ENCODE peak calls at places on chromosomes 11 and 22, in five cellular contexts. One of them, this sample, is unnamed.

GRCh38 chr11:119361056-119361787 is 14.7 kb upstream of the MFRP start:
- DNase-seq in heart left ventricle: peak
- DNase-seq in omental fat pad: no peak
- DNase-seq in thoracic aorta: no peak
- DNase-seq in fibroblast of mammary gland: peak
- DNase-seq in this sample: peak

GRCh38 chr11:59767212-59767611 is 12.0 kb downstream of the STX3 start:
- DNase-seq in thoracic aorta: no peak
- DNase-seq in heart left ventricle: no peak
- DNase-seq in fibroblast of mammary gland: no peak
- DNase-seq in omental fat pad: no peak
- DNase-seq in this sample: no peak

GRCh38 chr11:65489061-65489705 is 9.7 kb upstream of the MALAT1 start:
- DNase-seq in heart left ventricle: peak
- DNase-seq in thoracic aorta: peak
- DNase-seq in omental fat pad: no peak
- DNase-seq in fibroblast of mammary gland: peak
- DNase-seq in this sample: no peak

GRCh38 chr11:1665313-1665712 is 31.7 kb upstream of the KRTAP5-6 start:
- DNase-seq in thoracic aorta: no peak
- DNase-seq in heart left ventricle: no peak
- DNase-seq in fibroblast of mammary gland: no peak
- DNase-seq in omental fat pad: no peak
- DNase-seq in this sample: no peak

GRCh38 chr11:64385953-64386704 is 27.2 kb downstream of the RPS6KA4 start:
- DNase-seq in heart left ventricle: no peak
- DNase-seq in omental fat pad: no peak
- DNase-seq in thoracic aorta: no peak
- DNase-seq in fibroblast of mammary gland: peak
- DNase-seq in this sample: peak

GRCh38 chr11:30420233-30420787 is 97.4 kb downstream of the ARL14EP start:
- DNase-seq in omental fat pad: no peak
- DNase-seq in thoracic aorta: no peak
- DNase-seq in fibroblast of mammary gland: no peak
- DNase-seq in heart left ventricle: no peak
- DNase-seq in this sample: no peak

GRCh38 chr11:110251837-110252236 is 44.6 kb downstream of the RDX start:
- DNase-seq in fibroblast of mammary gland: peak
- DNase-seq in omental fat pad: no peak
- DNase-seq in heart left ventricle: no peak
- DNase-seq in thoracic aorta: no peak
- DNase-seq in this sample: peak

GRCh38 chr22:30649430-30650007 is 13.9 kb downstream of the SLC35E4 start:
- DNase-seq in omental fat pad: peak
- DNase-seq in heart left ventricle: peak
- DNase-seq in fibroblast of mammary gland: peak
- DNase-seq in thoracic aorta: no peak
- DNase-seq in this sample: peak

GRCh38 chr11:109522116-109522755 is 100.2 kb downstream of the C11orf87 start:
- DNase-seq in omental fat pad: no peak
- DNase-seq in heart left ventricle: no peak
- DNase-seq in thoracic aorta: no peak
- DNase-seq in fibroblast of mammary gland: no peak
- DNase-seq in this sample: no peak

GRCh38 chr11:2885676-2886081 is at the start of gene CDKN1C:
- DNase-seq in fibroblast of mammary gland: peak
- DNase-seq in omental fat pad: peak
- DNase-seq in heart left ventricle: peak
- DNase-seq in thoracic aorta: peak
- DNase-seq in this sample: peak

GRCh38 chr11:530960-531825 is 4.2 kb downstream of the HRAS start:
- DNase-seq in omental fat pad: no peak
- DNase-seq in heart left ventricle: no peak
- DNase-seq in thoracic aorta: no peak
- DNase-seq in fibroblast of mammary gland: no peak
- DNase-seq in this sample: no peak

GRCh38 chr11:96356837-96357236 is 13.8 kb upstream of the MAML2 start:
- DNase-seq in omental fat pad: no peak
- DNase-seq in thoracic aorta: no peak
- DNase-seq in fibroblast of mammary gland: no peak
- DNase-seq in heart left ventricle: no peak
- DNase-seq in this sample: no peak

GRCh38 chr22:46914916-46915894 is 152.8 kb downstream of the TBC1D22A start:
- DNase-seq in thoracic aorta: no peak
- DNase-seq in omental fat pad: no peak
- DNase-seq in fibroblast of mammary gland: no peak
- DNase-seq in heart left ventricle: no peak
- DNase-seq in this sample: no peak

GRCh38 chr11:64751580-64751979 is 7.6 kb upstream of the RASGRP2 start:
- DNase-seq in fibroblast of mammary gland: no peak
- DNase-seq in omental fat pad: no peak
- DNase-seq in heart left ventricle: no peak
- DNase-seq in thoracic aorta: no peak
- DNase-seq in this sample: no peak

GRCh38 chr22:24392218-24392931 is 35.0 kb upstream of the ADORA2A start:
- DNase-seq in heart left ventricle: no peak
- DNase-seq in omental fat pad: no peak
- DNase-seq in fibroblast of mammary gland: no peak
- DNase-seq in thoracic aorta: no peak
- DNase-seq in this sample: no peak

GRCh38 chr11:62439785-62440602 is 21.2 kb downstream of the SCGB1A1 start:
- DNase-seq in fibroblast of mammary gland: peak
- DNase-seq in thoracic aorta: peak
- DNase-seq in omental fat pad: no peak
- DNase-seq in heart left ventricle: no peak
- DNase-seq in this sample: peak
- TF ChIP-seq CTCF in fibroblast of mammary gland: peak
- TF ChIP-seq CTCF in thoracic aorta: no peak
- TF ChIP-seq CTCF in omental fat pad: no peak
- TF ChIP-seq CTCF in heart left ventricle: no peak
- TF ChIP-seq CTCF in this sample: no peak

DNA sequence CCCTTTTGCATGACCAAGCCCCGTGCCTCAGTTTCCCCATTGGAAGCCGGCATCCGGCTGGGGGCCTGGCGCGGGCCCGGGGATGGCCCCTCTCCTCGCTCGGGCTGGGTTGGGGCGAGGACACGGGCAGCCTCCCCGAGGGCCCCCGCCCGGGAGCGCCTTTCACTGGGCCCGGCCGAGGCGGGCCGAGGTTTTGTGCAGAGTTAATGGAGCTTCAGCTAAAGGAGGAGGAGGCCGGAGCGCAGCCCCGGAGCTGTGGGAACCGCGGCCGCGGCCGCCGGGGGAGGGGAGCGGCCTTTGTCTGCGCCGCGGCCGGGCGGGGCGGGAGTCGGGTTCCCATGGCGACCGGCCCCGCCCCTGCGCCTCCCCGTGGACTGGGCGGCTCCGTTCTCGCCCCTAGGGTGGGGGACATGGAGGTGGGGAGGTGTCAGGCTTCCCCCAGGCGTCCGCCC is 1.4 kb upstream of the MAPK11 start:
- DNase-seq in omental fat pad: no peak
- DNase-seq in heart left ventricle: peak
- DNase-seq in fibroblast of mammary gland: peak
- DNase-seq in thoracic aorta: no peak
- DNase-seq in this sample: peak
- TF ChIP-seq CTCF in omental fat pad: no peak
- TF ChIP-seq CTCF in heart left ventricle: no peak
- TF ChIP-seq CTCF in fibroblast of mammary gland: no peak
- TF ChIP-seq CTCF in thoracic aorta: no peak
- TF ChIP-seq CTCF in this sample: no peak

GRCh38 chr11:74033046-74033445 is 24.2 kb upstream of the UCP3 start:
- DNase-seq in thoracic aorta: no peak
- DNase-seq in omental fat pad: no peak
- DNase-seq in fibroblast of mammary gland: no peak
- DNase-seq in heart left ventricle: no peak
- DNase-seq in this sample: no peak
- TF ChIP-seq CTCF in thoracic aorta: no peak
- TF ChIP-seq CTCF in omental fat pad: no peak
- TF ChIP-seq CTCF in fibroblast of mammary gland: no peak
- TF ChIP-seq CTCF in heart left ventricle: no peak
- TF ChIP-seq CTCF in this sample: no peak

GRCh38 chr11:61659413-61660196 is 20.6 kb upstream of the DAGLA start:
- DNase-seq in fibroblast of mammary gland: peak
- DNase-seq in omental fat pad: no peak
- DNase-seq in heart left ventricle: no peak
- DNase-seq in thoracic aorta: no peak
- DNase-seq in this sample: no peak
- TF ChIP-seq CTCF in fibroblast of mammary gland: no peak
- TF ChIP-seq CTCF in omental fat pad: no peak
- TF ChIP-seq CTCF in heart left ventricle: no peak
- TF ChIP-seq CTCF in thoracic aorta: no peak
- TF ChIP-seq CTCF in this sample: peak

DNA sequence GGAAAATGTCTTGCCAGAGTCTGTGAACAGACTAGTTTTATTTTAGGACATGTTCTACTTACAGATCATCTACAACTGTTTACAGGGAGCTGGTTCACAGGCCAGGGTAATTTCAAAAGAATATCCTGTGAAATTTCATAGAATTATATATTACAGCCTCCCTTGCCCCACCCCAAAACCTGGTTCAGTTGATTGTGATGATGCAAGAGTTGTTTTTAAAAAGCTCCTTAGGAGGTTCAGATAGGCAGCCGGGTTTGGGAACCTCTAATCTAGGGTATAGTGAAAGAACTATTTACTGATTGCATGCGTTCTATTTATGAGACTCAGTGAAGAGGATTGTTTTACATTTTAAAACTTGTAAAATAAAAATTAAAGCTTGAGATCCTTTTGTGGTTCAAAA is 12.8 kb downstream of the MED17 start:
- DNase-seq in omental fat pad: no peak
- DNase-seq in fibroblast of mammary gland: no peak
- DNase-seq in thoracic aorta: no peak
- DNase-seq in heart left ventricle: no peak
- DNase-seq in this sample: no peak
- TF ChIP-seq CTCF in omental fat pad: no peak
- TF ChIP-seq CTCF in fibroblast of mammary gland: no peak
- TF ChIP-seq CTCF in thoracic aorta: no peak
- TF ChIP-seq CTCF in heart left ventricle: no peak
- TF ChIP-seq CTCF in this sample: no peak

GRCh38 chr22:38017272-38017920 is 33.0 kb upstream of the SOX10 start:
- DNase-seq in thoracic aorta: no peak
- DNase-seq in fibroblast of mammary gland: peak
- DNase-seq in omental fat pad: peak
- DNase-seq in heart left ventricle: peak
- DNase-seq in this sample: peak
- TF ChIP-seq CTCF in thoracic aorta: no peak
- TF ChIP-seq CTCF in fibroblast of mammary gland: no peak
- TF ChIP-seq CTCF in omental fat pad: no peak
- TF ChIP-seq CTCF in heart left ventricle: no peak
- TF ChIP-seq CTCF in this sample: no peak

GRCh38 chr22:36922752-36923457 is 9.5 kb downstream of the CSF2RB start:
- DNase-seq in heart left ventricle: no peak
- DNase-seq in thoracic aorta: no peak
- DNase-seq in fibroblast of mammary gland: no peak
- DNase-seq in omental fat pad: no peak
- DNase-seq in this sample: no peak
- TF ChIP-seq CTCF in heart left ventricle: no peak
- TF ChIP-seq CTCF in thoracic aorta: no peak
- TF ChIP-seq CTCF in fibroblast of mammary gland: no peak
- TF ChIP-seq CTCF in omental fat pad: no peak
- TF ChIP-seq CTCF in this sample: no peak

GRCh38 chr22:17268501-17269223 is 49.4 kb upstream of the ADA2 start:
- DNase-seq in thoracic aorta: no peak
- DNase-seq in heart left ventricle: no peak
- DNase-seq in fibroblast of mammary gland: no peak
- DNase-seq in omental fat pad: no peak
- DNase-seq in this sample: peak
- TF ChIP-seq CTCF in thoracic aorta: no peak
- TF ChIP-seq CTCF in heart left ventricle: peak
- TF ChIP-seq CTCF in fibroblast of mammary gland: peak
- TF ChIP-seq CTCF in omental fat pad: no peak
- TF ChIP-seq CTCF in this sample: no peak

This sample was measured in MCF 10A.